ENCODE peak calls at places on chromosomes 13 and 19, in nine cellular contexts. O is tibial nerve; L is esophagus squamous epithelium; Y is cardiac muscle cell; A is CD8-positive, alpha-beta T cell; Z is MM.1S; P is heart left ventricle; H is Peyer's patch; C is IMR-90. W is an unnamed sample.

GRCh38 chr19:50725218-50725931 is 2.2 kb downstream of the CLEC11A start:
- DNase-seq in O (no peak), L (no peak), Y (no peak), A (no peak), Z (no peak), P (no peak), H (no peak), C (no peak), W (no peak)

GRCh38 chr13:30181856-30182651 is 125.3 kb downstream of the KATNAL1 start:
- DNase-seq in O (no peak), L (no peak), Y (no peak), A (no peak), Z (no peak), P (no peak), H (no peak), C (no peak), W (no peak)

GRCh38 chr19:29680447-29680846 is 15.2 kb downstream of the PLEKHF1 start:
- DNase-seq in O (no peak), L (peak; percentile 35), Y (no peak), A (peak; percentile 79), Z (no peak), P (no peak), H (peak; percentile 95), C (no peak), W (no peak)

GRCh38 chr19:41175825-41176734 is 16.9 kb upstream of the CYP2S1 start:
- DNase-seq in O (peak; percentile 53), L (no peak), Y (peak; percentile 73), A (peak; percentile 42), Z (no peak), P (peak; percentile 39), H (peak; percentile 65), C (peak; percentile 76), W (peak; percentile 90)

GRCh38 chr13:80144493-80144892 is 196.4 kb downstream of the SPRY2 start:
- DNase-seq in O (no peak), L (no peak), Y (no peak), A (no peak), Z (no peak), P (no peak), H (no peak), C (no peak), W (no peak)

GRCh38 chr19:3776479-3777040 is 4.5 kb upstream of the RAX2 start:
- DNase-seq in O (no peak), L (no peak), Y (no peak), A (no peak), Z (no peak), P (no peak), H (no peak), C (no peak), W (no peak)

GRCh38 chr19:51799311-51799997 is 4.5 kb downstream of the FPR3 start:
- DNase-seq in O (peak; percentile 57), L (no peak), Y (peak; percentile 100), A (no peak), Z (no peak), P (peak; percentile 88), H (peak; percentile 74), C (peak; percentile 94), W (peak; percentile 85)

GRCh38 chr13:41581884-41582547 is 124.7 kb downstream of the RGCC start:
- DNase-seq in O (peak; percentile 21), L (no peak), Y (peak; percentile 19), A (no peak), Z (no peak), P (peak; percentile 31), H (no peak), C (no peak), W (no peak)

GRCh38 chr19:8585894-8586750 is 8.9 kb upstream of the MYO1F start:
- DNase-seq in O (no peak), L (no peak), Y (peak; percentile 52), A (peak; percentile 54), Z (peak; percentile 49), P (no peak), H (peak; percentile 84), C (no peak), W (peak; percentile 30)

GRCh38 chr13:102718746-102719145 is 23.9 kb upstream of the METTL21C start:
- DNase-seq in O (no peak), L (no peak), Y (no peak), A (no peak), Z (no peak), P (no peak), H (no peak), C (no peak), W (no peak)

GRCh38 chr13:50122465-50122864 is 107.2 kb downstream of the KCNRG start:
- DNase-seq in O (no peak), L (no peak), Y (no peak), A (no peak), Z (no peak), P (no peak), H (no peak), C (no peak), W (no peak)

GRCh38 chr19:17948967-17949930 is 16.4 kb downstream of the CCDC124 start:
- DNase-seq in O (no peak), L (no peak), Y (no peak), A (no peak), Z (no peak), P (no peak), H (no peak), C (no peak), W (no peak)

GRCh38 chr13:110748271-110748670 is 34.8 kb downstream of the ING1 start:
- DNase-seq in O (no peak), L (no peak), Y (no peak), A (no peak), Z (no peak), P (no peak), H (no peak), C (no peak), W (no peak)

GRCh38 chr19:2184422-2185012 is 20.8 kb downstream of the DOT1L start:
- DNase-seq in O (no peak), L (no peak), Y (no peak), A (no peak), Z (no peak), P (no peak), H (no peak), C (no peak), W (no peak)

GRCh38 chr19:2345076-2345475 is 15.0 kb upstream of the TMPRSS9 start:
- DNase-seq in O (no peak), L (no peak), Y (no peak), A (no peak), Z (no peak), P (no peak), H (no peak), C (no peak), W (no peak)

GRCh38 chr19:38425810-38426466 is at the start of gene RASGRP4:
- DNase-seq in O (no peak), L (no peak), Y (peak; percentile 4), A (peak; percentile 5), Z (no peak), P (peak; percentile 59), H (peak; percentile 58), C (no peak), W (no peak)

GRCh38 chr13:99406799-99407201 is 94.5 kb upstream of the TM9SF2 start:
- DNase-seq in O (peak; percentile 18), L (no peak), Y (peak; percentile 36), A (no peak), Z (no peak), P (no peak), H (peak; percentile 46), C (no peak), W (no peak)

GRCh38 chr13:88945793-88946192 is 1274.6 kb downstream of the SLITRK5 start:
- DNase-seq in O (no peak), L (no peak), Y (no peak), A (no peak), Z (no peak), P (no peak), H (no peak), C (no peak), W (no peak)

GRCh38 chr19:1913781-1914577 is 8.8 kb downstream of the ADAT3 start:
- DNase-seq in O (no peak), L (no peak), Y (no peak), A (no peak), Z (no peak), P (no peak), H (no peak), C (no peak), W (no peak)

DNA sequence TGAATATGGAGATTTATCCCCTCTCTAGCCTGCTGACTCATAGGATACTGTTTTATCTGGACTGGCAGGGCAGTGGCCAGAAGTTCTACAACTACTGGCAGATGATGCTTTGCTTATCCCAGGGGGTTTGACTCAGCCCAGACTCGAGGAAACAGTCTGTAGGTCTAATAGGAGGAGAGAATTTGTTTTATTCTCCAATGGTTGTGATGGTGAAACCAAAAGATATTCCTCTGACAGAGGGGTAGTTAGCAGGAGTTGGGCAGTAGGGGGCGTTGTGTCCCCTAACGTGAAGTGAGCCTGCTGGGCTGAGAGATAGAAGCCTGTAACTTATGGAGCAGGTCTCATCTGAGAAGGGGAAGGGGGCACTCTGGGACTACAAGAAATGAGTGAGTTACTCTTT is 74.9 kb downstream of the WTIP start:
- DNase-seq in O (peak; percentile 12), L (no peak), Y (peak; percentile 50), A (no peak), Z (peak; percentile 76), P (no peak), H (no peak), C (no peak), W (no peak)
- TF ChIP-seq CTCF in O (no peak), L (peak; percentile 19), Y (peak; percentile 52), A (no peak), Z (peak; percentile 79), P (peak; percentile 58), H (peak; percentile 22), C (peak; percentile 27), W (no peak)

GRCh38 chr13:77372275-77372674 is 45.4 kb upstream of the MYCBP2 start:
- DNase-seq in O (no peak), L (no peak), Y (no peak), A (no peak), Z (no peak), P (no peak), H (no peak), C (no peak), W (no peak)
- H3K27ac ChIP-seq in O (no peak overlapping the region), L (no peak overlapping the region), Y (no peak overlapping the region), A (no peak overlapping the region), Z (no peak overlapping the region), P (no peak overlapping the region), H (no peak overlapping the region), C (no peak overlapping the region), W (no peak overlapping the region)

GRCh38 chr13:59261928-59262488 is 901.7 kb downstream of the DIAPH3 start:
- DNase-seq in O (no peak), L (no peak), Y (peak; percentile 68), A (no peak), Z (no peak), P (no peak), H (no peak), C (peak; percentile 12), W (no peak)
- TF ChIP-seq CTCF in O (no peak), L (no peak), Y (peak; percentile 72), A (no peak), Z (no peak), P (peak; percentile 33), H (no peak), C (peak; percentile 44), W (no peak)

GRCh38 chr19:31339405-31339804 is 9.8 kb downstream of the TSHZ3 start:
- DNase-seq in O (no peak), L (no peak), Y (no peak), A (no peak), Z (no peak), P (no peak), H (peak; percentile 24), C (no peak), W (no peak)
- H3K27ac ChIP-seq in O (peak overlapping the region; percentile 71), L (no peak overlapping the region), Y (no peak overlapping the region), A (no peak overlapping the region), Z (no peak overlapping the region), P (peak overlapping the region; percentile 32), H (peak overlapping the region; percentile 49), C (peak overlapping the region; percentile 97), W (no peak overlapping the region)